ENCODE peak calls at places on chromosomes 2 and 18, in six cellular contexts. One of them, this sample, is unnamed.

GRCh38 chr2:223735659-223736244 is 101.6 kb downstream of the AP1S3 start:
- DNase-seq in right atrium auricular region: no peak
- DNase-seq in GM23338: no peak
- DNase-seq in stomach: no peak
- DNase-seq in heart right ventricle: no peak
- DNase-seq in CD8-positive, alpha-beta memory T cell: no peak
- DNase-seq in this sample: no peak

GRCh38 chr2:99619211-99619610 is 129.4 kb upstream of the REV1 start:
- DNase-seq in right atrium auricular region: no peak
- DNase-seq in GM23338: no peak
- DNase-seq in stomach: no peak
- DNase-seq in heart right ventricle: no peak
- DNase-seq in CD8-positive, alpha-beta memory T cell: no peak
- DNase-seq in this sample: no peak

GRCh38 chr2:64837116-64837704 is 152.0 kb upstream of the SLC1A4 start:
- DNase-seq in right atrium auricular region: no peak
- DNase-seq in GM23338: no peak
- DNase-seq in stomach: no peak
- DNase-seq in heart right ventricle: no peak
- DNase-seq in CD8-positive, alpha-beta memory T cell: no peak
- DNase-seq in this sample: no peak

GRCh38 chr2:30690126-30690561 is 117.1 kb downstream of the CAPN13 start:
- DNase-seq in right atrium auricular region: peak; percentile 42
- DNase-seq in GM23338: no peak
- DNase-seq in stomach: no peak
- DNase-seq in heart right ventricle: no peak
- DNase-seq in CD8-positive, alpha-beta memory T cell: no peak
- DNase-seq in this sample: no peak

GRCh38 chr2:117856415-117857210 is 42.1 kb downstream of the DDX18 start:
- DNase-seq in right atrium auricular region: no peak
- DNase-seq in GM23338: peak; percentile 4
- DNase-seq in stomach: no peak
- DNase-seq in heart right ventricle: no peak
- DNase-seq in CD8-positive, alpha-beta memory T cell: no peak
- DNase-seq in this sample: no peak

GRCh38 chr2:68762665-68763064 is 28.1 kb downstream of the ARHGAP25 start:
- DNase-seq in right atrium auricular region: no peak
- DNase-seq in GM23338: no peak
- DNase-seq in stomach: no peak
- DNase-seq in heart right ventricle: no peak
- DNase-seq in CD8-positive, alpha-beta memory T cell: peak; percentile 41
- DNase-seq in this sample: no peak

GRCh38 chr18:70720607-70721006 is 431.8 kb downstream of the SOCS6 start:
- DNase-seq in right atrium auricular region: no peak
- DNase-seq in GM23338: no peak
- DNase-seq in stomach: no peak
- DNase-seq in heart right ventricle: no peak
- DNase-seq in CD8-positive, alpha-beta memory T cell: no peak
- DNase-seq in this sample: no peak

GRCh38 chr18:57624988-57625387 is 3.4 kb upstream of the NARS1 start:
- DNase-seq in right atrium auricular region: no peak
- DNase-seq in GM23338: no peak
- DNase-seq in stomach: no peak
- DNase-seq in heart right ventricle: no peak
- DNase-seq in CD8-positive, alpha-beta memory T cell: no peak
- DNase-seq in this sample: no peak

GRCh38 chr2:207475546-207475945 is 54.2 kb upstream of the CREB1 start:
- DNase-seq in right atrium auricular region: no peak
- DNase-seq in GM23338: no peak
- DNase-seq in stomach: no peak
- DNase-seq in heart right ventricle: no peak
- DNase-seq in CD8-positive, alpha-beta memory T cell: no peak
- DNase-seq in this sample: no peak

GRCh38 chr2:237474931-237475703 is 11.9 kb upstream of the MLPH start:
- DNase-seq in right atrium auricular region: peak; percentile 81
- DNase-seq in GM23338: peak; percentile 91
- DNase-seq in stomach: peak; percentile 88
- DNase-seq in heart right ventricle: peak; percentile 81
- DNase-seq in CD8-positive, alpha-beta memory T cell: peak; percentile 74
- DNase-seq in this sample: peak; percentile 97

GRCh38 chr2:212892193-212892592 is 259.2 kb downstream of the IKZF2 start:
- DNase-seq in right atrium auricular region: no peak
- DNase-seq in GM23338: peak; percentile 71
- DNase-seq in stomach: no peak
- DNase-seq in heart right ventricle: no peak
- DNase-seq in CD8-positive, alpha-beta memory T cell: no peak
- DNase-seq in this sample: no peak

GRCh38 chr2:233168919-233169318 is 82.6 kb upstream of the ATG16L1 start:
- DNase-seq in right atrium auricular region: no peak
- DNase-seq in GM23338: no peak
- DNase-seq in stomach: no peak
- DNase-seq in heart right ventricle: no peak
- DNase-seq in CD8-positive, alpha-beta memory T cell: no peak
- DNase-seq in this sample: no peak
- H3K36me3 ChIP-seq in right atrium auricular region: no peaks in the 10 kb centered on the region
- H3K36me3 ChIP-seq in GM23338: no peaks in the 10 kb centered on the region
- H3K36me3 ChIP-seq in stomach: peaks cover 44% of the 10 kb centered on the region
- H3K36me3 ChIP-seq in heart right ventricle: no peaks in the 10 kb centered on the region
- H3K36me3 ChIP-seq in CD8-positive, alpha-beta memory T cell: peaks cover 67% of the 10 kb centered on the region
- H3K36me3 ChIP-seq in this sample: peaks cover 41% of the 10 kb centered on the region

GRCh38 chr2:184646177-184646576 is 47.8 kb downstream of the ZNF804A start:
- DNase-seq in right atrium auricular region: no peak
- DNase-seq in GM23338: no peak
- DNase-seq in stomach: no peak
- DNase-seq in heart right ventricle: no peak
- DNase-seq in CD8-positive, alpha-beta memory T cell: no peak
- DNase-seq in this sample: peak; percentile 38
- H3K27ac ChIP-seq in right atrium auricular region: no peak overlapping the region
- H3K27ac ChIP-seq in GM23338: no peak overlapping the region
- H3K27ac ChIP-seq in stomach: no peak overlapping the region
- H3K27ac ChIP-seq in heart right ventricle: no peak overlapping the region
- H3K27ac ChIP-seq in CD8-positive, alpha-beta memory T cell: no peak overlapping the region
- H3K27ac ChIP-seq in this sample: no peak overlapping the region

DNA sequence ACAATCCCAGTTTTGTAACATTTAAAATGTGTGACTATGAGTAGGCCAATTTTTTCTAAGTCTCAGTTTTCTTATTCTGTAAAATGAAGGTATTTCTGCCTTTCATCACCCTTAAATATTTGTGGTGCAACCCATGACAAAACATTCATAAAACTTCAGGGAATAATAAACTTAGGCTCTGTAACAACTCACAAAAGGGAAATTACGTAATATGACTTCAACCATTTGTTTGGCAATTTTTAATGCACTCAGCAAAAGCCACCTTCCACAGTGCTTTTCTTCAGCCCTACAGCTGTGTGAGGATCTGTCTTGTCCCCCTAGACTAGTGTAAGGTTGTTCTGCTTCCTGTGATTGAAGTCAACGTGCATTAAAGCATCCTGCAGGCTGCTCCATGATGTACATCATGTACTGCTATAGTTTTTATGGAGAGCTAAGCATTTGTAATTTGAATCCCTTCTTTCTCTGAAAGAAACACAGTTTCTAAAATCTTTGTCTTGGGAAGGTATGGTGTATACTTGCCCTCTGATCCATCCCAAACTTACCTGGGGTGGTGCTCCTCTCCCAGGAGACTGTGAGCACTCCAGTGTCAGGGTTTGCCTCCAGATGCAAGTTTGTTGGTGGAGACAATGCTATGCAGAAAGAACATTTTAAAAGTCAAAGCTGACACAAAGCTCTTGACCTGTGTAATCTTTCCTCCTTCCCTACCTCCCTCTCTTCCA is 39.1 kb downstream of the FN1 start:
- DNase-seq in right atrium auricular region: no peak
- DNase-seq in GM23338: no peak
- DNase-seq in stomach: no peak
- DNase-seq in heart right ventricle: no peak
- DNase-seq in CD8-positive, alpha-beta memory T cell: no peak
- DNase-seq in this sample: no peak
- H3K36me3 ChIP-seq in right atrium auricular region: peaks cover 54% of the 10 kb centered on the region
- H3K36me3 ChIP-seq in GM23338: peaks cover 44% of the 10 kb centered on the region
- H3K36me3 ChIP-seq in stomach: peaks cover 26% of the 10 kb centered on the region
- H3K36me3 ChIP-seq in heart right ventricle: no peaks in the 10 kb centered on the region
- H3K36me3 ChIP-seq in CD8-positive, alpha-beta memory T cell: no peaks in the 10 kb centered on the region
- H3K36me3 ChIP-seq in this sample: peaks cover 12% of the 10 kb centered on the region

DNA sequence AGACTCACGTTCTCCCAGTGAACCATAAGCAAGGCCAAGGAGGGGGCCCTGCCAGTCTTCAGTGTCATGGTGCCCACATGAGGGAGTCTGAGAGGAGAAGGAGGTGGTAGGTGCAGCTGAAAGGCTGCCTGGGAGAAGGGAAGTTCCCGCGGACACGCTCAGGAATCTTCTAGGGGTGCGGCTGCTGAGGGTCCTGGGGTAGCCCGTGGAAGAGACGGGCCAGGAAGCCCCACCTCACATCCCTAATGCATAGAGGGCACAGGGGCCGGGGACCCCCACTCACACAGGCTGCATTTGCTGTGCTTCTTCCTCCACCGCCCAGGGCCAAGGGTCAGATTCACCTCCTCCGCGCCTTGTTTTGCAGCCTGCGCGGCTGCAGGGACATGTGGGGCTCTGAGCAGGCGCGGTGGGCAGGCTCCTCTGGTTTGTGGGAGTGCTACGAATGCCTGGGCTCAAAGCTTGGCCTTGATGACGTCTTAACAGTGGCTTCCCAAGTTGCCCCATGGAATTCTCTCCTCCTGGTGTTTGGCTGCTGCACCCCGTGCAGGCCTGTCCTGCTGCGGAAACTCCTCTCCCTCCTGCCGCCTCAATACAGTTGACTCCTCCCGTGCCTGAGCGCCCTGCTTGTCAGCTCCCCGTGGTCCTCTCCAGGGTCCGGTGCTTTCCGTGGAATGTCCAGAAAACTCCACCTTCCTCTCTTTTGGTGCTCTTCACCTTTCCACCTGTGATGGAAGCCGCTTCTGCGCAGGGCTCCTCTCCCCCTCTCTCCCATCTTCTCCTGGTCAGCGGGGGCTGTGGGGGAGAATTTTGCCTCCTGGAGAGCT is 95.7 kb downstream of the VAPA start:
- DNase-seq in right atrium auricular region: no peak
- DNase-seq in GM23338: no peak
- DNase-seq in stomach: no peak
- DNase-seq in heart right ventricle: no peak
- DNase-seq in CD8-positive, alpha-beta memory T cell: no peak
- DNase-seq in this sample: peak; percentile 57
- H3K27ac ChIP-seq in right atrium auricular region: peak overlapping the region; percentile 77
- H3K27ac ChIP-seq in GM23338: no peak overlapping the region
- H3K27ac ChIP-seq in stomach: peak overlapping the region; percentile 62
- H3K27ac ChIP-seq in heart right ventricle: peak overlapping the region; percentile 72
- H3K27ac ChIP-seq in CD8-positive, alpha-beta memory T cell: no peak overlapping the region
- H3K27ac ChIP-seq in this sample: no peak overlapping the region

GRCh38 chr2:3418766-3419165 is 39.3 kb downstream of the TRAPPC12 start:
- DNase-seq in right atrium auricular region: no peak
- DNase-seq in GM23338: no peak
- DNase-seq in stomach: no peak
- DNase-seq in heart right ventricle: no peak
- DNase-seq in CD8-positive, alpha-beta memory T cell: no peak
- DNase-seq in this sample: no peak

GRCh38 chr2:3421541-3421940 is 42.0 kb downstream of the TRAPPC12 start:
- DNase-seq in right atrium auricular region: no peak
- DNase-seq in GM23338: no peak
- DNase-seq in stomach: no peak
- DNase-seq in heart right ventricle: no peak
- DNase-seq in CD8-positive, alpha-beta memory T cell: no peak
- DNase-seq in this sample: no peak

GRCh38 chr2:3421053-3421452 is 41.6 kb downstream of the TRAPPC12 start:
- DNase-seq in right atrium auricular region: no peak
- DNase-seq in GM23338: no peak
- DNase-seq in stomach: no peak
- DNase-seq in heart right ventricle: no peak
- DNase-seq in CD8-positive, alpha-beta memory T cell: no peak
- DNase-seq in this sample: no peak

GRCh38 chr2:3422161-3422767 is 42.8 kb downstream of the TRAPPC12 start:
- DNase-seq in right atrium auricular region: no peak
- DNase-seq in GM23338: no peak
- DNase-seq in stomach: no peak
- DNase-seq in heart right ventricle: no peak
- DNase-seq in CD8-positive, alpha-beta memory T cell: no peak
- DNase-seq in this sample: no peak

DNA sequence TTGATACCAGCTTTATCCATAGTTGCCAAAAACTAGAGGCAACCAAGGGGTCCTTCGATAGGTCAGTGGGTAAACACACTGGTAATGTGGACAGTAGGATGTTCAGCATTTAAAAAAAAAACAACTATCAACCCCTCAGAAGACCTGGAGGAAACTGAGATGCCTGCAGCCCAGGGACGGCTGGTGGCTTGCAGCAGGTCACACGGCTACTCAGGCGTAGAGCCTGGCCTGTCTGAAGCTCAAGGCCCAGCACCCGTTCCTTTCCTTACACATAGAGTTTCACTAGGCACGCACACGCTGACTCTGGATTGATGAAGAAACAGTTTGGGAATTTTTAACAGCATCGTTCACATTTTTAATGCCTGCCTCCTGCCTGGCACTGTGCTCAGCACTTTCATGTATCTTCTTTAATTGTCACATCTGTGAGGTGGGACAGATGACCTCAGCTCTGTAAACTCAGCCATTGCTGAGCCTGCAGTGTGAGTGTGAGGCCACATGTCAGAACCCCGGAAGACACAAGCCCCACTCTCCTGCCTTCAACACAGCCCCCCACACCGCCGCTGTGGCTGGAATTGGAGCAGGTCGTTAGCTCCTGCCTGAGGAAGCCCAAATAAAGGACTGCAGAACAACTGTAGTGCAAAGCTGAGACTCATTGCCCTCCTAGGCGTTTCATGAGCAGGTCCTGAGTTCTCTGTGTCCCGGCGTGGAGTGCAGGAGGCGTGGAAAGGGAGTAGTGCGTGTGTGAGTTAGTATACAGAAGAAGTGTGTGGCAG is 40.8 kb downstream of the TRAPPC12 start:
- DNase-seq in right atrium auricular region: no peak
- DNase-seq in GM23338: no peak
- DNase-seq in stomach: no peak
- DNase-seq in heart right ventricle: no peak
- DNase-seq in CD8-positive, alpha-beta memory T cell: no peak
- DNase-seq in this sample: no peak
- H3K36me3 ChIP-seq in right atrium auricular region: peaks cover 36% of the 10 kb centered on the region
- H3K36me3 ChIP-seq in GM23338: peaks cover 11% of the 10 kb centered on the region
- H3K36me3 ChIP-seq in stomach: peaks cover 86% of the 10 kb centered on the region
- H3K36me3 ChIP-seq in heart right ventricle: no peaks in the 10 kb centered on the region
- H3K36me3 ChIP-seq in CD8-positive, alpha-beta memory T cell: peaks cover 19% of the 10 kb centered on the region
- H3K36me3 ChIP-seq in this sample: peaks cover 63% of the 10 kb centered on the region

GRCh38 chr2:33302348-33302747 is 174.1 kb upstream of the RASGRP3 start:
- DNase-seq in right atrium auricular region: no peak
- DNase-seq in GM23338: no peak
- DNase-seq in stomach: no peak
- DNase-seq in heart right ventricle: no peak
- DNase-seq in CD8-positive, alpha-beta memory T cell: no peak
- DNase-seq in this sample: no peak

GRCh38 chr2:33298233-33298632 is 178.2 kb upstream of the RASGRP3 start:
- DNase-seq in right atrium auricular region: no peak
- DNase-seq in GM23338: no peak
- DNase-seq in stomach: no peak
- DNase-seq in heart right ventricle: no peak
- DNase-seq in CD8-positive, alpha-beta memory T cell: no peak
- DNase-seq in this sample: no peak

GRCh38 chr2:33292981-33293586 is 183.4 kb upstream of the RASGRP3 start:
- DNase-seq in right atrium auricular region: no peak
- DNase-seq in GM23338: peak; percentile 2
- DNase-seq in stomach: no peak
- DNase-seq in heart right ventricle: no peak
- DNase-seq in CD8-positive, alpha-beta memory T cell: no peak
- DNase-seq in this sample: no peak

GRCh38 chr2:33292063-33292462 is 184.4 kb upstream of the RASGRP3 start:
- DNase-seq in right atrium auricular region: no peak
- DNase-seq in GM23338: no peak
- DNase-seq in stomach: no peak
- DNase-seq in heart right ventricle: no peak
- DNase-seq in CD8-positive, alpha-beta memory T cell: no peak
- DNase-seq in this sample: no peak

GRCh38 chr2:33297748-33298035 is 178.8 kb upstream of the RASGRP3 start:
- DNase-seq in right atrium auricular region: no peak
- DNase-seq in GM23338: no peak
- DNase-seq in stomach: no peak
- DNase-seq in heart right ventricle: no peak
- DNase-seq in CD8-positive, alpha-beta memory T cell: no peak
- DNase-seq in this sample: no peak
- H3K27ac ChIP-seq in right atrium auricular region: peak overlapping the region; percentile 5
- H3K27ac ChIP-seq in GM23338: no peak overlapping the region
- H3K27ac ChIP-seq in stomach: no peak overlapping the region
- H3K27ac ChIP-seq in heart right ventricle: no peak overlapping the region
- H3K27ac ChIP-seq in CD8-positive, alpha-beta memory T cell: no peak overlapping the region
- H3K27ac ChIP-seq in this sample: no peak overlapping the region